ENCODE peak calls at places on chromosomes 2 and 18, in nine cellular contexts. L is lower leg skin, H is transverse colon, V is stomach, Q is HepG2, M is suprapubic skin, S is A549, K is gastrocnemius medialis, Z is K562. T is an unnamed sample.

GRCh38 chr2:73893764-73894474 is 1.1 kb downstream of the ACTG2 start:
- DNase-seq in L (peak; percentile 42), H (no peak), V (no peak), Q (no peak), M (no peak), S (no peak), K (no peak), Z (no peak), T (no peak)

GRCh38 chr2:140353541-140353940 is 1573.4 kb upstream of the NXPH2 start:
- DNase-seq in L (no peak), H (no peak), V (no peak), Q (no peak), M (no peak), S (no peak), K (no peak), Z (no peak), T (no peak)

GRCh38 chr2:30267161-30267568 is 35.8 kb downstream of the LBH start:
- DNase-seq in L (peak; percentile 81), H (peak; percentile 19), V (no peak), Q (no peak), M (no peak), S (no peak), K (no peak), Z (peak; percentile 79), T (no peak)

GRCh38 chr2:204901591-204901990 is 356.3 kb downstream of the PARD3B start:
- DNase-seq in L (no peak), H (no peak), V (no peak), Q (no peak), M (no peak), S (no peak), K (no peak), Z (no peak), T (no peak)

GRCh38 chr18:48990497-48991298 is 39.9 kb upstream of the SMAD7 start:
- DNase-seq in L (no peak), H (no peak), V (no peak), Q (peak; percentile 76), M (no peak), S (peak; percentile 53), K (no peak), Z (peak; percentile 23), T (no peak)

GRCh38 chr2:135055182-135055786 is 3.2 kb downstream of the RAB3GAP1 start:
- DNase-seq in L (no peak), H (no peak), V (no peak), Q (no peak), M (no peak), S (peak; percentile 9), K (no peak), Z (no peak), T (no peak)

GRCh38 chr2:54624611-54625071 is 98.8 kb upstream of the EML6 start:
- DNase-seq in L (no peak), H (no peak), V (no peak), Q (no peak), M (no peak), S (no peak), K (no peak), Z (no peak), T (no peak)

GRCh38 chr2:40955042-40955441 is 503.2 kb upstream of the SLC8A1 start:
- DNase-seq in L (no peak), H (no peak), V (no peak), Q (no peak), M (no peak), S (no peak), K (no peak), Z (no peak), T (no peak)

GRCh38 chr2:102070058-102070642 is 72.4 kb upstream of the IL1R1 start:
- DNase-seq in L (peak; percentile 93), H (peak; percentile 67), V (peak; percentile 86), Q (peak; percentile 79), M (no peak), S (peak; percentile 93), K (peak; percentile 97), Z (peak; percentile 81), T (no peak)

DNA sequence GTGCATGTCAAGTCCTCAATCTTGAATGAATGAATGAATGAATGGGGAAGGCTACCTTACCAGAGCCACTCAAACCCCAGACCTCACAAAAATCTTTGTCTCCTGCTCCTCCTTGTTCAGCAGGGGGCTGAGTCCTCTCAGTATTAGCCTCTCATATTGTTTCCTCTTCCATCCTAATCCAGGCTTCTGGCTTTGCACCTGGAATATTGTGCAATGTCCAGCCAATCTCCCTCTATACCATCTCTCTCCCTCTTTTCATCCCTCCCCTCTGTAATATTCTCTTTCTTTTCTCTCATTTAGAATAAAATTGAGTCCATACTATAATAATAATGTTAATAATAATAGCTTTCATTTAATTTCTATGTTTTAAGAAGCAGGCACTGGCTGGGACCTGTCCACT is 34.3 kb downstream of the ARHGAP25 start:
- DNase-seq in L (peak; percentile 9), H (no peak), V (no peak), Q (no peak), M (no peak), S (no peak), K (no peak), Z (no peak), T (no peak)
- H3K4me3 ChIP-seq in L (no peak overlapping the region), H (no peak overlapping the region), V (no peak overlapping the region), Q (no peak overlapping the region), M (no peak overlapping the region), S (no peak overlapping the region), K (no peak overlapping the region), Z (no peak overlapping the region), T (no peak overlapping the region)

GRCh38 chr2:178707471-178707870 is 99.8 kb downstream of the TTN start:
- DNase-seq in L (no peak), H (no peak), V (no peak), Q (no peak), M (no peak), S (no peak), K (no peak), Z (no peak), T (no peak)
- TF ChIP-seq POLR2A in L (no peak), H (no peak), V (no peak), Q (no peak), M (no peak), S (no peak), K (no peak), Z (no peak), T (no peak)

GRCh38 chr2:234050455-234051135 is at the start of gene SPP2:
- DNase-seq in L (no peak), H (no peak), V (no peak), Q (no peak), M (no peak), S (no peak), K (no peak), Z (no peak), T (no peak)
- H3K4me3 ChIP-seq in L (no peak within 1 kb of the TSS), H (no peak within 1 kb of the TSS), V (no peak within 1 kb of the TSS), Q (no peak within 1 kb of the TSS), M (no peak within 1 kb of the TSS), S (no peak within 1 kb of the TSS), K (no peak within 1 kb of the TSS), Z (no peak within 1 kb of the TSS), T (no peak within 1 kb of the TSS)

GRCh38 chr18:54947115-54947514 is 12.1 kb downstream of the CCDC68 start:
- DNase-seq in L (no peak), H (peak; percentile 36), V (peak; percentile 41), Q (no peak), M (no peak), S (peak; percentile 19), K (no peak), Z (no peak), T (no peak)

GRCh38 chr18:54948350-54948837 is 10.9 kb downstream of the CCDC68 start:
- DNase-seq in L (no peak), H (no peak), V (no peak), Q (peak; percentile 88), M (no peak), S (peak; percentile 55), K (no peak), Z (no peak), T (no peak)

GRCh38 chr18:54945726-54946125 is 13.5 kb downstream of the CCDC68 start:
- DNase-seq in L (no peak), H (no peak), V (no peak), Q (peak; percentile 29), M (no peak), S (no peak), K (no peak), Z (no peak), T (no peak)

GRCh38 chr18:54949588-54949987 is 9.7 kb downstream of the CCDC68 start:
- DNase-seq in L (no peak), H (no peak), V (no peak), Q (no peak), M (no peak), S (no peak), K (no peak), Z (no peak), T (no peak)

DNA sequence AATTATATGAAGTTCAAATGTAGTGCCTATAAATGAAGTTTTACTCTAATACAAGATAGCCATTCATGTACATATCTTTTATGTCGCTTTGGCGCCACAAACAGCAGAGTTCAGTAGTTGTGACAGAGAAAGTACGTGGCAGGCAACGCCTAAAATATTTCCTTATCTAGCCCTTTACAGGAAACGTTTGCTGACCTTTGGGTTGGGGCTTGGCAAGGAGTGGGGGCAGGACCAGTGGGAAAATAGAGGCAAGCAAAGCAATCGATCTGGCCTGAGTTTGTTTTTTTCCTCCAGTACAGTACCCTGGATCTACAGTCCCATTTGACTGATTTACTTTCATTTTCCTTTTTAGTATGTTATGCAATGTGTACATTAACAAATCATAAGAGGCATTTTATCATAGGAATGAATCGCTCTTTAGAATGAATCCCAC is 13.1 kb downstream of the CCDC68 start:
- DNase-seq in L (no peak), H (peak; percentile 83), V (peak; percentile 75), Q (peak; percentile 93), M (no peak), S (peak; percentile 66), K (no peak), Z (peak; percentile 87), T (no peak)
- TF ChIP-seq POLR2A in L (no peak), H (no peak), V (no peak), Q (no peak), M (no peak), S (no peak), K (no peak), Z (peak; percentile 45), T (no peak)

DNA sequence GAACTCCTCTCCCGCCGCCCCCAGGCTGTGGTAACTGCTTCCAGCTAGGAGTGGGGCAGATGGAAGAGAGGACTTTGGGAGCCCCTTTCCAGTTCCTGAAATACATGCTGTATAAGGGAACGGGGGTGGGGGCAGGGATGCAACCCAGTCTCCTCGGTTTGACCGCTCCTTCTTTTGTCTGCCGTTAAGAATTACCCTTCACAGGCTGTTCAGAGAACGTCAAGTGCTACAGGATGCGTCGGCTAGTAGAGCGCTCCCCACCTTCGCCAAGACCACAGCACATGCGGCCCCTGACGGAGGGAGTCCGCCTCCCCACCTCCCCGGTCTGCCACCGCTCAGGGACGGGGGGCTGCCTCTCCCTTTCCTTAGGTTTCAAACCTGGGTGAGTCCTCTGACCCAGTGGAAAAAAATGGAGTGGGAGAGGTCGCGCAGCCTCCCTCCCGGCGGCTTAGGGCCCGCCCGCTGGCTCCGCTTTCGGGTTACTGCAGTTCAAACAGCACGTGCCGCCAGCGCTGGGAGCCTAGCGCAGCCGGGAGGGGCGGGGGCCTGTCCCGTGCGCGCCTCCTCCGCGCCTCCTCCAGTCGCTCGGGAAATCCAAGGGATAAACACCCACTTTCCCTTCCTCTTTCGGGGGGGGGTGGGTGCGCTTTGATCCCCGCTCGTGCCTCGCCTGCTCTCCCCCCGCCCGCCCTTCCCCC is 4.8 kb downstream of the CYP26B1 start:
- DNase-seq in L (peak; percentile 96), H (peak; percentile 69), V (peak; percentile 67), Q (no peak), M (peak; percentile 87), S (no peak), K (peak; percentile 66), Z (no peak), T (no peak)
- H3K4me3 ChIP-seq in L (peak overlapping the region; percentile 14), H (peak overlapping the region; percentile 15), V (peak overlapping the region; percentile 56), Q (no peak overlapping the region), M (peak overlapping the region; percentile 64), S (no peak overlapping the region), K (peak overlapping the region; percentile 72), Z (no peak overlapping the region), T (no peak overlapping the region)

GRCh38 chr2:84925724-84926376 is 20.4 kb downstream of the TMSB10 start:
- DNase-seq in L (peak; percentile 100), H (peak; percentile 99), V (peak; percentile 99), Q (peak; percentile 98), M (peak; percentile 98), S (peak; percentile 100), K (peak; percentile 93), Z (peak; percentile 99), T (peak; percentile 76)
- TF ChIP-seq POLR2A in L (no peak), H (peak; percentile 20), V (no peak), Q (no peak), M (no peak), S (peak; percentile 42), K (no peak), Z (no peak), T (no peak)

T was measured in esophagus squamous epithelium.